ENCODE peak calls at places on chromosome 10, in ten cellular contexts. One of them, this sample, is unnamed.

GRCh38 chr10:127303746-127304145 is 107.4 kb upstream of the INSYN2A start:
- DNase-seq in BJ: no peak
- DNase-seq in lung: no peak
- DNase-seq in left lung: no peak
- DNase-seq in uterus: no peak
- DNase-seq in heart right ventricle: no peak
- DNase-seq in HCT116: no peak
- DNase-seq in transverse colon: no peak
- DNase-seq in Calu3: no peak
- DNase-seq in CD8-positive, alpha-beta T cell: no peak
- DNase-seq in this sample: no peak

GRCh38 chr10:125629758-125630376 is 53.1 kb downstream of the TEX36 start:
- DNase-seq in left lung: no peak
- DNase-seq in BJ: no peak
- DNase-seq in uterus: no peak
- DNase-seq in heart right ventricle: no peak
- DNase-seq in CD8-positive, alpha-beta T cell: no peak
- DNase-seq in HCT116: peak; percentile 66
- DNase-seq in lung: no peak
- DNase-seq in transverse colon: no peak
- DNase-seq in Calu3: peak; percentile 24
- DNase-seq in this sample: no peak

GRCh38 chr10:119521443-119522204 is 20.9 kb downstream of the RGS10 start:
- DNase-seq in left lung: no peak
- DNase-seq in transverse colon: no peak
- DNase-seq in BJ: peak; percentile 60
- DNase-seq in HCT116: peak; percentile 89
- DNase-seq in heart right ventricle: no peak
- DNase-seq in lung: no peak
- DNase-seq in CD8-positive, alpha-beta T cell: no peak
- DNase-seq in uterus: no peak
- DNase-seq in Calu3: no peak
- DNase-seq in this sample: no peak

GRCh38 chr10:118963341-118963740 is 66.2 kb upstream of the NANOS1 start:
- DNase-seq in heart right ventricle: no peak
- DNase-seq in uterus: no peak
- DNase-seq in HCT116: no peak
- DNase-seq in transverse colon: no peak
- DNase-seq in left lung: no peak
- DNase-seq in Calu3: no peak
- DNase-seq in CD8-positive, alpha-beta T cell: no peak
- DNase-seq in lung: no peak
- DNase-seq in BJ: no peak
- DNase-seq in this sample: no peak

GRCh38 chr10:1376384-1376945 is 320.3 kb downstream of the WDR37 start:
- DNase-seq in lung: no peak
- DNase-seq in BJ: no peak
- DNase-seq in uterus: no peak
- DNase-seq in Calu3: no peak
- DNase-seq in heart right ventricle: no peak
- DNase-seq in CD8-positive, alpha-beta T cell: no peak
- DNase-seq in HCT116: no peak
- DNase-seq in transverse colon: no peak
- DNase-seq in left lung: no peak
- DNase-seq in this sample: no peak

GRCh38 chr10:104492349-104492940 is 138.8 kb downstream of the CFAP58 start:
- DNase-seq in BJ: peak; percentile 37
- DNase-seq in heart right ventricle: peak; percentile 21
- DNase-seq in uterus: peak; percentile 23
- DNase-seq in lung: no peak
- DNase-seq in CD8-positive, alpha-beta T cell: no peak
- DNase-seq in transverse colon: no peak
- DNase-seq in left lung: no peak
- DNase-seq in Calu3: no peak
- DNase-seq in HCT116: no peak
- DNase-seq in this sample: no peak

GRCh38 chr10:47339759-47340612 is 8.2 kb upstream of the RBP3 start:
- DNase-seq in uterus: no peak
- DNase-seq in left lung: no peak
- DNase-seq in CD8-positive, alpha-beta T cell: no peak
- DNase-seq in lung: no peak
- DNase-seq in transverse colon: no peak
- DNase-seq in BJ: no peak
- DNase-seq in heart right ventricle: no peak
- DNase-seq in Calu3: no peak
- DNase-seq in HCT116: no peak
- DNase-seq in this sample: no peak

GRCh38 chr10:102287991-102288390 is 42.7 kb downstream of the GBF1 start:
- DNase-seq in CD8-positive, alpha-beta T cell: no peak
- DNase-seq in Calu3: no peak
- DNase-seq in BJ: no peak
- DNase-seq in HCT116: no peak
- DNase-seq in lung: no peak
- DNase-seq in left lung: no peak
- DNase-seq in heart right ventricle: no peak
- DNase-seq in uterus: no peak
- DNase-seq in transverse colon: no peak
- DNase-seq in this sample: no peak

GRCh38 chr10:103620891-103621777 is 127.6 kb downstream of the NEURL1 start:
- DNase-seq in left lung: peak; percentile 58
- DNase-seq in lung: no peak
- DNase-seq in Calu3: no peak
- DNase-seq in HCT116: no peak
- DNase-seq in BJ: no peak
- DNase-seq in uterus: no peak
- DNase-seq in transverse colon: no peak
- DNase-seq in heart right ventricle: no peak
- DNase-seq in CD8-positive, alpha-beta T cell: no peak
- DNase-seq in this sample: no peak

GRCh38 chr10:5501976-5502902 is 2.9 kb upstream of the CALML5 start:
- DNase-seq in Calu3: no peak
- DNase-seq in HCT116: no peak
- DNase-seq in left lung: no peak
- DNase-seq in uterus: no peak
- DNase-seq in BJ: no peak
- DNase-seq in lung: no peak
- DNase-seq in CD8-positive, alpha-beta T cell: no peak
- DNase-seq in heart right ventricle: no peak
- DNase-seq in transverse colon: peak; percentile 6
- DNase-seq in this sample: no peak

GRCh38 chr10:11856089-11856488 is 32.9 kb downstream of the PROSER2 start:
- DNase-seq in CD8-positive, alpha-beta T cell: no peak
- DNase-seq in Calu3: no peak
- DNase-seq in uterus: no peak
- DNase-seq in BJ: no peak
- DNase-seq in transverse colon: no peak
- DNase-seq in lung: no peak
- DNase-seq in heart right ventricle: no peak
- DNase-seq in left lung: no peak
- DNase-seq in HCT116: no peak
- DNase-seq in this sample: no peak

GRCh38 chr10:80718024-80718423 is 180.3 kb downstream of the SH2D4B start:
- DNase-seq in transverse colon: no peak
- DNase-seq in HCT116: no peak
- DNase-seq in heart right ventricle: no peak
- DNase-seq in CD8-positive, alpha-beta T cell: no peak
- DNase-seq in lung: no peak
- DNase-seq in left lung: no peak
- DNase-seq in Calu3: no peak
- DNase-seq in BJ: no peak
- DNase-seq in uterus: no peak
- DNase-seq in this sample: no peak

GRCh38 chr10:95536894-95537542 is 24.2 kb downstream of the SORBS1 start:
- DNase-seq in BJ: no peak
- DNase-seq in transverse colon: no peak
- DNase-seq in Calu3: no peak
- DNase-seq in left lung: no peak
- DNase-seq in HCT116: no peak
- DNase-seq in lung: no peak
- DNase-seq in CD8-positive, alpha-beta T cell: no peak
- DNase-seq in uterus: no peak
- DNase-seq in heart right ventricle: no peak
- DNase-seq in this sample: no peak

GRCh38 chr10:126468876-126469643 is 80.8 kb upstream of the ADAM12 start:
- DNase-seq in lung: no peak
- DNase-seq in BJ: no peak
- DNase-seq in HCT116: no peak
- DNase-seq in left lung: no peak
- DNase-seq in heart right ventricle: no peak
- DNase-seq in uterus: no peak
- DNase-seq in CD8-positive, alpha-beta T cell: no peak
- DNase-seq in transverse colon: no peak
- DNase-seq in Calu3: no peak
- DNase-seq in this sample: no peak

GRCh38 chr10:13716161-13717071 is 129.7 kb downstream of the PRPF18 start:
- DNase-seq in HCT116: no peak
- DNase-seq in heart right ventricle: peak; percentile 56
- DNase-seq in CD8-positive, alpha-beta T cell: no peak
- DNase-seq in BJ: no peak
- DNase-seq in lung: no peak
- DNase-seq in uterus: no peak
- DNase-seq in Calu3: no peak
- DNase-seq in left lung: no peak
- DNase-seq in transverse colon: no peak
- DNase-seq in this sample: no peak

DNA sequence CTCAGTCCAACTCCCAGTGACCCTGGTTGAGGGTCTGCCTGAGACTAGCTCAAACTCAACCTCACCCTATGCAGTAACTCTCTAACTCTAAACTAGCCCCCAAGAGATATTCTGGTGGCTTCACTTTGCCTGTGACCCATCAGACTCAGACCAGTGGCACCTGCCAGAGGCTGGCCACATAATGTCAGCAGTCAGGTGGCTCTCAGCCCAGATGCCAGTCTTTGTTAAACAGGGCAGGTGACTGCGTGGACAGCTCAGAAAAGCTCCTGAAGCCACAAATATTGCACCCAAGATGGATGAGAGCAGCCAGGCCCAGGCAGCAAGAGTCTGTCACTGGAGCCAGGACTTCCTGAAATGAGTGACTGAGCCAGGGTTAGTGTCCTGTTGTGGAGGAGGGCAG is 129.7 kb upstream of the TCF7L2 start:
- DNase-seq in uterus: no peak
- DNase-seq in CD8-positive, alpha-beta T cell: no peak
- DNase-seq in BJ: no peak
- DNase-seq in heart right ventricle: no peak
- DNase-seq in transverse colon: no peak
- DNase-seq in HCT116: no peak
- DNase-seq in lung: no peak
- DNase-seq in Calu3: no peak
- DNase-seq in left lung: no peak
- DNase-seq in this sample: no peak
- TF ChIP-seq CTCF in uterus: no peak
- TF ChIP-seq CTCF in CD8-positive, alpha-beta T cell: no peak
- TF ChIP-seq CTCF in BJ: no peak
- TF ChIP-seq CTCF in heart right ventricle: no peak
- TF ChIP-seq CTCF in transverse colon: no peak
- TF ChIP-seq CTCF in HCT116: no peak
- TF ChIP-seq CTCF in lung: no peak
- TF ChIP-seq CTCF in Calu3: no peak
- TF ChIP-seq CTCF in left lung: no peak
- TF ChIP-seq CTCF in this sample: no peak

GRCh38 chr10:100359529-100360150 is 12.6 kb downstream of the SCD start:
- DNase-seq in CD8-positive, alpha-beta T cell: no peak
- DNase-seq in HCT116: no peak
- DNase-seq in transverse colon: no peak
- DNase-seq in heart right ventricle: no peak
- DNase-seq in left lung: no peak
- DNase-seq in Calu3: no peak
- DNase-seq in BJ: no peak
- DNase-seq in uterus: no peak
- DNase-seq in lung: no peak
- DNase-seq in this sample: no peak
- TF ChIP-seq CTCF in CD8-positive, alpha-beta T cell: no peak
- TF ChIP-seq CTCF in HCT116: no peak
- TF ChIP-seq CTCF in transverse colon: no peak
- TF ChIP-seq CTCF in heart right ventricle: no peak
- TF ChIP-seq CTCF in left lung: no peak
- TF ChIP-seq CTCF in Calu3: no peak
- TF ChIP-seq CTCF in BJ: no peak
- TF ChIP-seq CTCF in uterus: no peak
- TF ChIP-seq CTCF in lung: no peak
- TF ChIP-seq CTCF in this sample: no peak

DNA sequence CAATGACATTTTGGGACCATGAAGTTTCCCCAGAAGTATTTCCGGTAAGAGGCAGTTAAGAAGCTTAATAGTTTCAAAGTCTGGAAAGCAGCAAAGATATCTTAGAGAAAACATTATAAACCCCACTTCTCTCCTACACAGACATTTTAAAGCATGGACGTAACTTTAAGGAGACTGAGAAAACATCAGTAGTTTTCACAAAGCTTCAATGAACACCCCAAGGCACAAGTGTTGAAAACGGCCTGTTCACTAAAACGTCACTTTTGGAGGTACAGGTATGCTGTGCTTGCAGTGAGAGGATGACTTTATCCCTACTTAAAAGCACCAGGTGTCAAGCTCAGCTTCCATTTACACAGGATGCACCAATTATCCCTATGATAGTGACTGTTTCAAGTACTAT is 25.0 kb downstream of the NCOA4 start:
- DNase-seq in left lung: no peak
- DNase-seq in Calu3: no peak
- DNase-seq in uterus: no peak
- DNase-seq in BJ: no peak
- DNase-seq in lung: no peak
- DNase-seq in transverse colon: no peak
- DNase-seq in heart right ventricle: no peak
- DNase-seq in CD8-positive, alpha-beta T cell: no peak
- DNase-seq in HCT116: no peak
- DNase-seq in this sample: no peak
- TF ChIP-seq CTCF in left lung: no peak
- TF ChIP-seq CTCF in Calu3: no peak
- TF ChIP-seq CTCF in uterus: no peak
- TF ChIP-seq CTCF in BJ: no peak
- TF ChIP-seq CTCF in lung: no peak
- TF ChIP-seq CTCF in transverse colon: no peak
- TF ChIP-seq CTCF in heart right ventricle: no peak
- TF ChIP-seq CTCF in CD8-positive, alpha-beta T cell: no peak
- TF ChIP-seq CTCF in HCT116: no peak
- TF ChIP-seq CTCF in this sample: no peak

DNA sequence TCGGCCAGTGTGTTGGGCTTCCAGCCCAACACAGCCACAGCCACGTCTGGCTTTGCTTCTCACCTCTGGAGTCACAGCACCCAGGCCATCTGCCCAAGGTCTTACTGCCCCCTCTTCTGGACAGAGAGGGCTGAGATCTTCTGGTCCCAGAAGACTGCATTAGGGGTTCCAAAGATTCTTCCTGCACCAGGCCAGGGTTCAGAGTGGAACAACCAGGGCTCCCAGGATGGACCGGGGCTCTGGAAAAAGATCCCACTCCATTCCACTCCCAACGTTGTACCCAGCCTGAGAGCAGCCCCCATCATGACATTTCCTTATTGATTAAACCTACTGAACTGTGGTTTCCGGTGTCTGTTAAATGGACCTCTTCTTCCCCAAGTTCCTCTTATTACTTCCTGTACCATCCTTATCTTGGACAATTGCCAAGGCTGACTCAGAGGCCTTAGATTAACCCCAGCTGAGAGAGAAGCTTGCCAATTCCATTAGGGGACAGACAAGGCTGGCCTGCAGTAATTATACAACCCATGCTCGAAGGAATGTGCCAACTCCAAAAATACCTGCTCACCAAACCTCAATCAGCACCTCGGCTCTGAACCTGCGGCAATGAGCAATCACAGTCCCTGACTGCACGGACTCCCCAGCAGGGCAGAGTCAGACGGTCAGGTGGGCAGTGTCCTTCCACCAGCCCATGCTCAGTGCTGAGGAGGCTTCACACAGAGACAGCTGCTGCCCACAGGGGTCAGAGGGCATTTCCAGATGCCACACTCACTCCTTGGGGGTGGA is 47.9 kb upstream of the NPFFR1 start:
- DNase-seq in BJ: peak; percentile 73
- DNase-seq in uterus: peak; percentile 44
- DNase-seq in transverse colon: peak; percentile 32
- DNase-seq in CD8-positive, alpha-beta T cell: no peak
- DNase-seq in heart right ventricle: peak; percentile 43
- DNase-seq in lung: peak; percentile 63
- DNase-seq in left lung: no peak
- DNase-seq in Calu3: peak; percentile 81
- DNase-seq in HCT116: peak; percentile 96
- DNase-seq in this sample: no peak
- TF ChIP-seq CTCF in BJ: peak; percentile 47
- TF ChIP-seq CTCF in uterus: peak; percentile 22
- TF ChIP-seq CTCF in transverse colon: no peak
- TF ChIP-seq CTCF in CD8-positive, alpha-beta T cell: no peak
- TF ChIP-seq CTCF in heart right ventricle: no peak
- TF ChIP-seq CTCF in lung: no peak
- TF ChIP-seq CTCF in left lung: no peak
- TF ChIP-seq CTCF in Calu3: peak; percentile 23
- TF ChIP-seq CTCF in HCT116: peak; percentile 49
- TF ChIP-seq CTCF in this sample: no peak